ENCODE peak calls at places on chromosomes 12 and 14, in six cellular contexts. One of them, this sample, is unnamed.

GRCh38 chr12:89172224-89172623 is 180.1 kb downstream of the DUSP6 start:
- DNase-seq in activated B cell treated with CpG ODN at 0.5 μM for 24 hours: no peak
- DNase-seq in A549: no peak
- DNase-seq in heart right ventricle: no peak
- DNase-seq in colonic mucosa: no peak
- DNase-seq in HFFc6: no peak
- DNase-seq in this sample: no peak

GRCh38 chr12:56657416-56658379 is 11.9 kb upstream of the ATP5F1B start:
- DNase-seq in activated B cell treated with CpG ODN at 0.5 μM for 24 hours: no peak
- DNase-seq in colonic mucosa: no peak
- DNase-seq in heart right ventricle: no peak
- DNase-seq in A549: no peak
- DNase-seq in HFFc6: no peak
- DNase-seq in this sample: no peak

GRCh38 chr12:101697197-101697929 is at the start of gene CHPT1:
- DNase-seq in colonic mucosa: peak
- DNase-seq in HFFc6: no peak
- DNase-seq in A549: peak
- DNase-seq in heart right ventricle: peak
- DNase-seq in activated B cell treated with CpG ODN at 0.5 μM for 24 hours: peak
- DNase-seq in this sample: peak

GRCh38 chr12:31715283-31715825 is 13.5 kb downstream of the AMN1 start:
- DNase-seq in A549: peak
- DNase-seq in heart right ventricle: no peak
- DNase-seq in activated B cell treated with CpG ODN at 0.5 μM for 24 hours: no peak
- DNase-seq in colonic mucosa: no peak
- DNase-seq in HFFc6: no peak
- DNase-seq in this sample: no peak

GRCh38 chr14:41505491-41505890 is 101.2 kb upstream of the LRFN5 start:
- DNase-seq in HFFc6: no peak
- DNase-seq in A549: no peak
- DNase-seq in colonic mucosa: no peak
- DNase-seq in heart right ventricle: no peak
- DNase-seq in activated B cell treated with CpG ODN at 0.5 μM for 24 hours: no peak
- DNase-seq in this sample: no peak

GRCh38 chr12:123763093-123763492 is 992 bp downstream of the DNAH10 start:
- DNase-seq in activated B cell treated with CpG ODN at 0.5 μM for 24 hours: no peak
- DNase-seq in HFFc6: no peak
- DNase-seq in heart right ventricle: no peak
- DNase-seq in A549: no peak
- DNase-seq in colonic mucosa: peak
- DNase-seq in this sample: no peak

GRCh38 chr14:23398348-23398747 is 9.7 kb downstream of the MYH6 start:
- DNase-seq in A549: no peak
- DNase-seq in colonic mucosa: no peak
- DNase-seq in activated B cell treated with CpG ODN at 0.5 μM for 24 hours: no peak
- DNase-seq in HFFc6: no peak
- DNase-seq in heart right ventricle: no peak
- DNase-seq in this sample: no peak

GRCh38 chr14:31080060-31080459 is 53.9 kb upstream of the STRN3 start:
- DNase-seq in A549: peak
- DNase-seq in activated B cell treated with CpG ODN at 0.5 μM for 24 hours: no peak
- DNase-seq in heart right ventricle: no peak
- DNase-seq in colonic mucosa: no peak
- DNase-seq in HFFc6: no peak
- DNase-seq in this sample: no peak

GRCh38 chr12:111224196-111225066 is 144.5 kb downstream of the PHETA1 start:
- DNase-seq in activated B cell treated with CpG ODN at 0.5 μM for 24 hours: no peak
- DNase-seq in heart right ventricle: no peak
- DNase-seq in HFFc6: no peak
- DNase-seq in colonic mucosa: no peak
- DNase-seq in A549: no peak
- DNase-seq in this sample: no peak

GRCh38 chr12:94326727-94327126 is 132.9 kb downstream of the CEP83 start:
- DNase-seq in activated B cell treated with CpG ODN at 0.5 μM for 24 hours: no peak
- DNase-seq in A549: no peak
- DNase-seq in heart right ventricle: no peak
- DNase-seq in colonic mucosa: no peak
- DNase-seq in HFFc6: peak
- DNase-seq in this sample: no peak

GRCh38 chr14:91123201-91123600 is 9.3 kb downstream of the DGLUCY start:
- DNase-seq in A549: no peak
- DNase-seq in colonic mucosa: no peak
- DNase-seq in activated B cell treated with CpG ODN at 0.5 μM for 24 hours: no peak
- DNase-seq in heart right ventricle: no peak
- DNase-seq in HFFc6: no peak
- DNase-seq in this sample: no peak

GRCh38 chr12:112198120-112198733 is 72.9 kb downstream of the TRAFD1 start:
- DNase-seq in colonic mucosa: peak
- DNase-seq in heart right ventricle: peak
- DNase-seq in HFFc6: peak
- DNase-seq in activated B cell treated with CpG ODN at 0.5 μM for 24 hours: peak
- DNase-seq in A549: peak
- DNase-seq in this sample: no peak

GRCh38 chr12:67366530-67367196 is 97.5 kb downstream of the CAND1 start:
- DNase-seq in heart right ventricle: no peak
- DNase-seq in HFFc6: peak
- DNase-seq in colonic mucosa: no peak
- DNase-seq in activated B cell treated with CpG ODN at 0.5 μM for 24 hours: no peak
- DNase-seq in A549: no peak
- DNase-seq in this sample: no peak

GRCh38 chr12:132597333-132598283 is 12.8 kb downstream of the LRCOL1 start:
- DNase-seq in activated B cell treated with CpG ODN at 0.5 μM for 24 hours: no peak
- DNase-seq in colonic mucosa: no peak
- DNase-seq in A549: peak
- DNase-seq in heart right ventricle: peak
- DNase-seq in HFFc6: peak
- DNase-seq in this sample: no peak

GRCh38 chr12:133081408-133081806 is 684 bp downstream of the ZNF140 start:
- DNase-seq in heart right ventricle: no peak
- DNase-seq in colonic mucosa: no peak
- DNase-seq in A549: no peak
- DNase-seq in activated B cell treated with CpG ODN at 0.5 μM for 24 hours: no peak
- DNase-seq in HFFc6: no peak
- DNase-seq in this sample: no peak

GRCh38 chr14:50062438-50063039 is 53.8 kb downstream of the VCPKMT start:
- DNase-seq in HFFc6: peak
- DNase-seq in heart right ventricle: no peak
- DNase-seq in colonic mucosa: peak
- DNase-seq in A549: peak
- DNase-seq in activated B cell treated with CpG ODN at 0.5 μM for 24 hours: no peak
- DNase-seq in this sample: no peak

GRCh38 chr12:642633-643477 is 20.4 kb downstream of the NINJ2 start:
- DNase-seq in colonic mucosa: peak
- DNase-seq in activated B cell treated with CpG ODN at 0.5 μM for 24 hours: peak
- DNase-seq in HFFc6: peak
- DNase-seq in heart right ventricle: peak
- DNase-seq in A549: peak
- DNase-seq in this sample: peak

GRCh38 chr14:88386395-88386794 is 938 bp downstream of the SPATA7 start:
- DNase-seq in A549: no peak
- DNase-seq in activated B cell treated with CpG ODN at 0.5 μM for 24 hours: no peak
- DNase-seq in colonic mucosa: no peak
- DNase-seq in heart right ventricle: no peak
- DNase-seq in HFFc6: no peak
- DNase-seq in this sample: no peak

GRCh38 chr12:53345486-53346195 is 9.5 kb upstream of the SP7 start:
- DNase-seq in activated B cell treated with CpG ODN at 0.5 μM for 24 hours: no peak
- DNase-seq in heart right ventricle: peak
- DNase-seq in A549: no peak
- DNase-seq in HFFc6: no peak
- DNase-seq in colonic mucosa: no peak
- DNase-seq in this sample: peak

GRCh38 chr12:92503029-92503931 is 199.5 kb upstream of the PLEKHG7 start:
- DNase-seq in HFFc6: no peak
- DNase-seq in A549: no peak
- DNase-seq in activated B cell treated with CpG ODN at 0.5 μM for 24 hours: no peak
- DNase-seq in colonic mucosa: no peak
- DNase-seq in heart right ventricle: no peak
- DNase-seq in this sample: no peak

GRCh38 chr12:10900972-10901371 is 8.4 kb downstream of the TAS2R13 start:
- DNase-seq in activated B cell treated with CpG ODN at 0.5 μM for 24 hours: no peak
- DNase-seq in A549: no peak
- DNase-seq in HFFc6: no peak
- DNase-seq in colonic mucosa: no peak
- DNase-seq in heart right ventricle: no peak
- DNase-seq in this sample: no peak

GRCh38 chr12:10896854-10897253 is 12.5 kb downstream of the TAS2R13 start:
- DNase-seq in heart right ventricle: no peak
- DNase-seq in HFFc6: no peak
- DNase-seq in colonic mucosa: no peak
- DNase-seq in A549: no peak
- DNase-seq in activated B cell treated with CpG ODN at 0.5 μM for 24 hours: no peak
- DNase-seq in this sample: no peak

GRCh38 chr12:10904686-10905085 is 4.7 kb downstream of the TAS2R13 start:
- DNase-seq in heart right ventricle: no peak
- DNase-seq in A549: no peak
- DNase-seq in HFFc6: no peak
- DNase-seq in colonic mucosa: no peak
- DNase-seq in activated B cell treated with CpG ODN at 0.5 μM for 24 hours: no peak
- DNase-seq in this sample: no peak

GRCh38 chr12:10900530-10900929 is 8.8 kb downstream of the TAS2R13 start:
- DNase-seq in HFFc6: no peak
- DNase-seq in heart right ventricle: no peak
- DNase-seq in activated B cell treated with CpG ODN at 0.5 μM for 24 hours: no peak
- DNase-seq in colonic mucosa: no peak
- DNase-seq in A549: no peak
- DNase-seq in this sample: no peak

GRCh38 chr12:10901427-10901826 is 7.9 kb downstream of the TAS2R13 start:
- DNase-seq in A549: no peak
- DNase-seq in activated B cell treated with CpG ODN at 0.5 μM for 24 hours: no peak
- DNase-seq in heart right ventricle: no peak
- DNase-seq in HFFc6: no peak
- DNase-seq in colonic mucosa: no peak
- DNase-seq in this sample: no peak
- TF ChIP-seq CTCF in A549: no peak
- TF ChIP-seq CTCF in activated B cell treated with CpG ODN at 0.5 μM for 24 hours: no peak
- TF ChIP-seq CTCF in heart right ventricle: no peak
- TF ChIP-seq CTCF in HFFc6: no peak
- TF ChIP-seq CTCF in colonic mucosa: no peak
- TF ChIP-seq CTCF in this sample: no peak

GRCh38 chr14:105492966-105493871 is 2.2 kb downstream of the TEDC1 start:
- DNase-seq in heart right ventricle: peak
- DNase-seq in HFFc6: no peak
- DNase-seq in colonic mucosa: no peak
- DNase-seq in activated B cell treated with CpG ODN at 0.5 μM for 24 hours: no peak
- DNase-seq in A549: peak
- DNase-seq in this sample: peak
- TF ChIP-seq CTCF in heart right ventricle: no peak
- TF ChIP-seq CTCF in HFFc6: peak
- TF ChIP-seq CTCF in colonic mucosa: no peak
- TF ChIP-seq CTCF in activated B cell treated with CpG ODN at 0.5 μM for 24 hours: no peak
- TF ChIP-seq CTCF in A549: no peak
- TF ChIP-seq CTCF in this sample: no peak

DNA sequence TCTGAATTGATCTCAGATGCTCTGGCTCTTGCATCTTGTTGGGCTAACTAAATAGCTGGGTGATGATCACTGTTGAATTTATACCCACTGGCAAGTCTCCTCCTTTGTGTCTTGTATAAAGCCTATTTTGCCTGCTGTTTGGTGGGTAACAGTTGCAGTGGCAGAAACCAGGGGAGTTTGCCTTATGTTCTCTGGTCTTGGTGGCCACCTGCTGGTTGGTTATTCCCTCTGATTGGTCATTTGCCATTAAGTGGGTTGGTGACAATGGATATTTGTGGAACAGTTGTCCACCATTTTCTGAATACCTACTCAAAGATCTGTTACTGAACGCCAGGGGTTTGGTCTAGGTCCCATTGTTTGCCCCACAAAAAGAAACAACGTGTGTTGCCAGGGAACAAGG is 52.1 kb downstream of the AVPR1A start:
- DNase-seq in HFFc6: no peak
- DNase-seq in A549: peak
- DNase-seq in activated B cell treated with CpG ODN at 0.5 μM for 24 hours: no peak
- DNase-seq in heart right ventricle: no peak
- DNase-seq in colonic mucosa: no peak
- DNase-seq in this sample: no peak
- TF ChIP-seq CTCF in HFFc6: peak
- TF ChIP-seq CTCF in A549: peak
- TF ChIP-seq CTCF in activated B cell treated with CpG ODN at 0.5 μM for 24 hours: no peak
- TF ChIP-seq CTCF in heart right ventricle: no peak
- TF ChIP-seq CTCF in colonic mucosa: no peak
- TF ChIP-seq CTCF in this sample: no peak

GRCh38 chr14:22047105-22047504 is 373.5 kb upstream of the OR4E1 start:
- DNase-seq in colonic mucosa: no peak
- DNase-seq in activated B cell treated with CpG ODN at 0.5 μM for 24 hours: no peak
- DNase-seq in A549: peak
- DNase-seq in heart right ventricle: no peak
- DNase-seq in HFFc6: no peak
- DNase-seq in this sample: no peak
- TF ChIP-seq CTCF in colonic mucosa: no peak
- TF ChIP-seq CTCF in activated B cell treated with CpG ODN at 0.5 μM for 24 hours: no peak
- TF ChIP-seq CTCF in A549: no peak
- TF ChIP-seq CTCF in heart right ventricle: no peak
- TF ChIP-seq CTCF in HFFc6: no peak
- TF ChIP-seq CTCF in this sample: no peak

DNA sequence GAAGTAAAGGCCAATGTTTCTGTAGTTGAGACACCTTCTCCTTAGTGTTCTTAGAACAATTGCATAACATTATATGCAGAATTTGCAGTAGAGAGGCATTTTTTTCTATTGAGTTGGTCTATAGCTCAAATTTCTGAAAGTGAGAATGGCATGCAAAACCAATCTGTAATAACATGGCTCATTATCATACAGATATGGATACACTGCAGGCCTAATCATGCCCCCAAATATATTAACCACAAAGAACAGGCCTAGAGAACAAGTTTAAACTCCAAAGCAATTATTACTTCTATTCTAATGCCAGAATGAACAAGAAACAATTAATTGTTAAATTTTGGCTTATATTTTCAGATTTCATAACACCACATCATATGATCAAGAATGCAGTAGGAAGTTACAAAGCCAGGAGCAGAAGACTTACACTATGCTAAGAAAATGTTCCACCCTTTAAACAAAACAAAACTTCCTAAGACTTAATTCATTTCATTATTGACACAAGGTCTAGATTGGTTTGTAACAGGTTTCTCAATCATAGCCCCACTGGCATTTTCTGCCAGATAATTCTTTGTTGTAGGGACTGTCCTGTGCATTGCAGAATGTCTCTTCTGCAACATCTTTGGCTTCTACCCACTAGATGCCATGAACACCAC is 26.9 kb downstream of the TMTC1 start:
- DNase-seq in A549: no peak
- DNase-seq in activated B cell treated with CpG ODN at 0.5 μM for 24 hours: no peak
- DNase-seq in heart right ventricle: no peak
- DNase-seq in colonic mucosa: no peak
- DNase-seq in HFFc6: no peak
- DNase-seq in this sample: no peak
- TF ChIP-seq CTCF in A549: no peak
- TF ChIP-seq CTCF in activated B cell treated with CpG ODN at 0.5 μM for 24 hours: no peak
- TF ChIP-seq CTCF in heart right ventricle: no peak
- TF ChIP-seq CTCF in colonic mucosa: no peak
- TF ChIP-seq CTCF in HFFc6: no peak
- TF ChIP-seq CTCF in this sample: no peak

GRCh38 chr14:25032092-25032784 is 17.7 kb downstream of the STXBP6 start:
- DNase-seq in HFFc6: no peak
- DNase-seq in colonic mucosa: no peak
- DNase-seq in activated B cell treated with CpG ODN at 0.5 μM for 24 hours: no peak
- DNase-seq in heart right ventricle: no peak
- DNase-seq in A549: peak
- DNase-seq in this sample: no peak
- TF ChIP-seq CTCF in HFFc6: peak
- TF ChIP-seq CTCF in colonic mucosa: no peak
- TF ChIP-seq CTCF in activated B cell treated with CpG ODN at 0.5 μM for 24 hours: no peak
- TF ChIP-seq CTCF in heart right ventricle: no peak
- TF ChIP-seq CTCF in A549: no peak
- TF ChIP-seq CTCF in this sample: no peak